ENCODE peak calls at places on chromosome 22, in seven cellular contexts. H is upper lobe of left lung, J is adrenal gland, T is esophagus squamous epithelium, W is uterus, K is body of pancreas, I is IMR-90. A is an unnamed sample.

GRCh38 chr22:37353839-37354238 is 71.5 kb downstream of the CYTH4 start:
- DNase-seq in H (no peak), J (no peak), T (no peak), W (no peak), K (no peak), I (no peak), A (no peak)

GRCh38 chr22:23241562-23242472 is 61.5 kb downstream of the BCR start:
- DNase-seq in H (no peak), J (no peak), T (no peak), W (no peak), K (no peak), I (no peak), A (no peak)

GRCh38 chr22:35842954-35843353 is 125.3 kb downstream of the APOL5 start:
- DNase-seq in H (no peak), J (peak), T (no peak), W (no peak), K (peak), I (peak), A (no peak)

GRCh38 chr22:27482414-27482813 is 319.1 kb downstream of the MN1 start:
- DNase-seq in H (no peak), J (no peak), T (no peak), W (no peak), K (no peak), I (no peak), A (no peak)

GRCh38 chr22:20204281-20204680 is 53.4 kb upstream of the CCDC188 start:
- DNase-seq in H (no peak), J (no peak), T (no peak), W (no peak), K (no peak), I (no peak), A (no peak)

GRCh38 chr22:28478564-28478963 is 201.1 kb downstream of the TTC28 start:
- DNase-seq in H (no peak), J (no peak), T (no peak), W (no peak), K (no peak), I (no peak), A (no peak)

GRCh38 chr22:22235564-22235963 is 9.0 kb upstream of the VPREB1 start:
- DNase-seq in H (no peak), J (peak), T (no peak), W (no peak), K (peak), I (no peak), A (peak)

GRCh38 chr22:23045461-23045860 is 24.9 kb upstream of the GNAZ start:
- DNase-seq in H (no peak), J (no peak), T (no peak), W (no peak), K (no peak), I (no peak), A (no peak)

GRCh38 chr22:47201996-47202818 is 439.8 kb downstream of the TBC1D22A start:
- DNase-seq in H (peak), J (no peak), T (no peak), W (no peak), K (no peak), I (no peak), A (peak)

GRCh38 chr22:36879775-36880174 is 19.0 kb downstream of the NCF4 start:
- DNase-seq in H (no peak), J (no peak), T (no peak), W (no peak), K (no peak), I (no peak), A (no peak)

GRCh38 chr22:36644333-36644757 is 59.2 kb downstream of the CACNG2 start:
- DNase-seq in H (no peak), J (peak), T (no peak), W (no peak), K (peak), I (peak), A (no peak)

GRCh38 chr22:32050678-32051515 is 7.8 kb downstream of the SLC5A1 start:
- DNase-seq in H (no peak), J (peak), T (no peak), W (no peak), K (peak), I (peak), A (peak)
- H3K27ac ChIP-seq in H (no peak), J (no peak), T (peak), W (no peak), K (no peak), I (no peak), A (no peak)

GRCh38 chr22:30607300-30607930 is 441 bp downstream of the TCN2 start:
- DNase-seq in H (no peak), J (no peak), T (no peak), W (no peak), K (no peak), I (no peak), A (no peak)

GRCh38 chr22:30607939-30608338 is 965 bp downstream of the TCN2 start:
- DNase-seq in H (no peak), J (no peak), T (no peak), W (no peak), K (no peak), I (no peak), A (no peak)

GRCh38 chr22:30610299-30610698 is 3.3 kb downstream of the TCN2 start:
- DNase-seq in H (no peak), J (no peak), T (no peak), W (no peak), K (no peak), I (no peak), A (peak)

GRCh38 chr22:30611197-30611596 is 4.2 kb downstream of the TCN2 start:
- DNase-seq in H (no peak), J (no peak), T (no peak), W (no peak), K (no peak), I (peak), A (no peak)

GRCh38 chr22:30609260-30610185 is 2.5 kb downstream of the TCN2 start:
- DNase-seq in H (no peak), J (peak), T (no peak), W (peak), K (peak), I (peak), A (no peak)
- TF ChIP-seq POLR2A in H (no peak), J (peak), T (no peak), W (no peak), K (no peak), I (no peak), A (no peak)

GRCh38 chr22:30305519-30305905 is 16.2 kb upstream of the CASTOR1 start:
- DNase-seq in H (no peak), J (peak), T (no peak), W (peak), K (peak), I (no peak), A (peak)
- H3K27ac ChIP-seq in H (peak), J (peak), T (peak), W (peak), K (peak), I (no peak), A (peak)

DNA sequence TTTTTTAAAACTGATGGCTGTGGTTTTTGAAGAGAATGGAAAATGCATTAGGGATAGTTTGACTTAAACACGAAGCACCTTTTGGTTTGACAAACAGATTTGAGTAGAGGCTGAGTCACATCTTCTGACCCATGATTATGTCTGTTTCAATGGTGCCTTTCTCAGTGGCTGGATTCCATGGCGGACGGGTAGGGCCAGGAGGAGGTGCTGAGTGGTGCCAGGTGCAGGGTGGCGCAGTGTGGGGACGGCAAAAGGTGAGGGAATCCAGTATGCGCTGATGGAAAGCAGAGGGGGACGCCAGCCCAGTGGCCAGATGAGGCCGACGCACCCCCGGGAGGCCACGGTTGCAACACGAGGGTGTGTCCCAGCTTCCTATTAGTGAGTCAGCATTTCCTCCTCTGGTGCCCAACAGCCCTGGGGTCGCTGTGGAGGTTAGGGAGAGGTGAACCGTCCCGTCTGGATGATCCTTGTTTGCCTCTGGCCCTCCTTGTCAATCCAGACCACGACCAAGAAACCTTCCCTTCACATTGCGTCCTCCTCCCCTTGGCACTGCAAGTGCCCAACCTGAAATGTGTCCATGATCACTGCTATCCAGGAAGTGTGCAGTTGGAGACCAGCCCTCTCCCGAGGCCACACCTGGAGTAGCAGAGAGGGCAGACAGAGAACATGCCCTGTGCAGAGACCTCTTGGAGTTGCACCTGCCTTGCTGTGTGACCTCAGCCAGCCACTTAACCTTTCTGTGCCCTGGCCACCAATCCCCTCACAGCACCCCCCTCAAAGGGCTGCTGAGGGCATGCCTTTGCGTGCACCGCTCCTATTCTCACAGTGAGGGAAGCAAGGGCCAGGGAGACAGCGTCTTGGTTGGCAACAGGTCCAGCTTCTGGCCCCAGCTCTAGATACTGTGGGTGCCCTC is 32.5 kb upstream of the ATXN10 start:
- DNase-seq in H (no peak), J (peak), T (peak), W (peak), K (peak), I (no peak), A (peak)
- TF ChIP-seq POLR2A in H (no peak), J (no peak), T (no peak), W (no peak), K (no peak), I (no peak), A (no peak)

GRCh38 chr22:41563051-41563711 is 2.4 kb downstream of the CSDC2 start:
- DNase-seq in H (no peak), J (peak), T (no peak), W (peak), K (no peak), I (peak), A (no peak)
- H3K27ac ChIP-seq in H (peak), J (peak), T (peak), W (peak), K (no peak), I (peak), A (no peak)

DNA sequence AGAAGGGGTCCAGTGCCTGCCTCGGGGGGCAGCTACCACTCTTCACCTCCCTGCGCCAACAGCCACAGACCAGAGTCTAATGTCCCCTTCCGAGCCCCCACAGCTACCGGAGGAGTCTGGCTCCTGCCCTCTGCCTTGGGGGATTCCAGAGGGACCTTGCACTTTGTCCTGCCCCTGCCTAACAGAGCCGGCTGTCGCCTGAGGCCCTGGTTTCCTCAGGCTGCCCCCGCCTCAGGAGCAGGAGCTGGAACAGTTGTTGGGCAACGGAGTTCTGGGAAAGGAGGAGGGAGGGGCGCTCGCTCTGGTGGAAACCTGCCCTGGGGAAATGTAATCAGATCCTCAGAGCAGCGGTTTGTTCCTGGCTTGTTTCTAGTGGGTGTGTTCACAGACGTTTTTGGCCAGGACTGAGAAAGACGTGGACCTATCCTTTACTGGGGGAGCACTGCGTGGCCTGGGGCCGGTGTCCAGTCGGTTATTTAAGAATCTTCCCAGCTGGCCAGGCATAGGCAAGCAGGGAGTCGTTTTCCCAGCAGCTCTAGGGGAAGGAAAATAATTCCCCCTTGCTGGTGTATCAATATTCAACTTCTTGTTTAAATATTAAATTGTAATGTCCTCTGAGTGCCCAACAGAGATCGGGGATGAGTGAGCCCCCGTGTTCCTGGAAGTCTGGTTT is 32.3 kb downstream of the A4GALT start:
- DNase-seq in H (peak), J (peak), T (no peak), W (peak), K (peak), I (peak), A (peak)
- TF ChIP-seq POLR2A in H (no peak), J (peak), T (no peak), W (peak), K (peak), I (no peak), A (peak)

GRCh38 chr22:41838842-41839618 is 6.1 kb downstream of the SREBF2 start:
- DNase-seq in H (no peak), J (no peak), T (no peak), W (no peak), K (no peak), I (no peak), A (no peak)

GRCh38 chr22:41836551-41836950 is 3.6 kb downstream of the SREBF2 start:
- DNase-seq in H (no peak), J (no peak), T (no peak), W (no peak), K (no peak), I (no peak), A (no peak)

GRCh38 chr22:41842996-41843970 is 10.4 kb downstream of the SREBF2 start:
- DNase-seq in H (no peak), J (no peak), T (no peak), W (no peak), K (peak), I (no peak), A (no peak)

GRCh38 chr22:41841085-41841712 is 8.3 kb downstream of the SREBF2 start:
- DNase-seq in H (no peak), J (no peak), T (no peak), W (no peak), K (no peak), I (no peak), A (peak)

DNA sequence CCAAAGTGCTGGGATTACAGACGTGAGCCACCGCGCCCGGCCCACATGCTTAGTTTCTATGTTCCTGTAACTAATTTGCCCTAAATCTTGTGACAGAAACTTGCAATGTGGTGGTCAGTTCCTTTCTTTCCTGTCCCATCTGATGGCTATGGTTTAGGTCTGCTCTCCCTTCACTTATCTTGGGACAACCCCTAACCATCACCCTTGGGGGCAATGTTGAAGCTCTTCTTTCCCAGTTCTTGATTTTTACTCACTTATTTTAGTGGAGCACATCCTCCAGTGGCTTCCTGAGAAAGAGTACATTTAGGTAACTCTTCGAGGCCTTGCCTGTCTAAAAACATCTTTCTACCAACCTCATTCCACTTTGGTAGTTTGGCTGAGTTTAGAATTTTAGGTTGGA is 7.3 kb downstream of the SREBF2 start:
- DNase-seq in H (no peak), J (no peak), T (no peak), W (no peak), K (no peak), I (no peak), A (no peak)
- H3K27ac ChIP-seq in H (peak), J (no peak), T (peak), W (no peak), K (no peak), I (no peak), A (peak)

GRCh38 chr22:42500164-42500835 is 19.3 kb downstream of the RRP7A start:
- DNase-seq in H (peak), J (peak), T (peak), W (peak), K (peak), I (peak), A (peak)
- TF ChIP-seq POLR2A in H (no peak), J (peak), T (no peak), W (peak), K (peak), I (no peak), A (no peak)

GRCh38 chr22:40043793-40044101 is 49.0 kb downstream of the FAM83F start:
- DNase-seq in H (no peak), J (no peak), T (no peak), W (no peak), K (no peak), I (no peak), A (no peak)
- H3K27ac ChIP-seq in H (peak), J (peak), T (peak), W (peak), K (peak), I (peak), A (peak)